ENCODE peak calls at places on chromosome 17, in four cellular contexts. U, A, K and Y are unnamed samples. For H3K4me1, the result is how much of the 10 kb centered on the place peaks cover.

GRCh38 chr17:2170023-2170422 is 115.1 kb downstream of the HIC1 start:
- DNase-seq in U (peak), A (no peak), K (no peak), Y (peak)

GRCh38 chr17:56891751-56892150 is 22.1 kb downstream of the TRIM25 start:
- DNase-seq in U (peak), A (no peak), K (peak), Y (peak)

GRCh38 chr17:980406-981291 is 1.1 kb upstream of the NXN start:
- DNase-seq in U (peak), A (no peak), K (peak), Y (peak)

GRCh38 chr17:32956240-32956970 is 28.5 kb downstream of the TMEM98 start:
- DNase-seq in U (no peak), A (no peak), K (no peak), Y (no peak)

GRCh38 chr17:60639019-60639330 is 38.7 kb upstream of the BCAS3 start:
- DNase-seq in U (no peak), A (no peak), K (no peak), Y (no peak)

GRCh38 chr17:83189673-83190385 is 110.4 kb downstream of the METRNL start:
- DNase-seq in U (no peak), A (no peak), K (peak), Y (no peak)

GRCh38 chr17:75638893-75639292 is 5.7 kb downstream of the SMIM5 start:
- DNase-seq in U (no peak), A (no peak), K (no peak), Y (no peak)

GRCh38 chr17:74852237-74853047 is 7.2 kb downstream of the GRIN2C start:
- DNase-seq in U (peak), A (peak), K (peak), Y (peak)

GRCh38 chr17:50691550-50692447 is 15.9 kb downstream of the ANKRD40 start:
- DNase-seq in U (no peak), A (no peak), K (peak), Y (no peak)

GRCh38 chr17:74779948-74780400 is 3.8 kb upstream of the NAT9 start:
- DNase-seq in U (peak), A (no peak), K (no peak), Y (no peak)

GRCh38 chr17:31309525-31309924 is 4.3 kb downstream of the EVI2B start:
- DNase-seq in U (peak), A (no peak), K (no peak), Y (peak)

GRCh38 chr17:61139219-61139618 is 260.4 kb upstream of the TBX2 start:
- DNase-seq in U (peak), A (no peak), K (peak), Y (no peak)

GRCh38 chr17:69179227-69179952 is 37.7 kb upstream of the ABCA6 start:
- DNase-seq in U (peak), A (no peak), K (peak), Y (no peak)

GRCh38 chr17:37608369-37609169 is 649 bp downstream of the SYNRG start:
- DNase-seq in U (peak), A (no peak), K (peak), Y (peak)

GRCh38 chr17:5523249-5523648 is 36.9 kb downstream of the MIS12 start:
- DNase-seq in U (no peak), A (no peak), K (no peak), Y (no peak)

DNA sequence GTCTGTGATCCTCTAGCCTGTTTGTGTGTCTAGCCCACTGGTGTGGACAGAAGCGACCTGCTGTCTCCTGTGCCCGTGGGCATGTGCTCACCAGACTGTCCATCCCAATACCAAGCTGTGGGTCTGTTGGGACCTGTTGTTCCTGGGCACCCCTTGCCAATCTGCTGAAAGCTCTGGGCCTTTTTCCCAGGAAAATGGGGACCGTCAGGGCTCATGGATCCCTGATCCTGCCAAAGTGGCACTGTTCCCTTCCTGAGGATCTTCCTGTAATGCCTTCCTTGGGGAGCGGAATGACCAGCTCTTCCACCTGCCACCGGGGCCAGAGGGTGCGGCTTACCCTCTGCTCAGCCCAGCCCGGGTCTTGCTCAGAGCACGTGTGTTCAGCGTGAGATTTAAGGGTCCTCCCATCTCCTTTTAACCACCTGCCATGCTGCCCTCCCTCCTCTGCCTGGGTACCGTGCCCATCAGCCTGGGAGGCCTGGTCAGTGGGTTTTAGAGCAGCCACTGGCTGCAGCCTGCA is 59.3 kb downstream of the BAIAP2 start:
- DNase-seq in U (no peak), A (no peak), K (no peak), Y (no peak)
- H3K9ac ChIP-seq in U (no peak), A (peak), K (peak), Y (no peak)

GRCh38 chr17:18320301-18320700 is 5.2 kb downstream of the SMCR8 start:
- DNase-seq in U (no peak), A (no peak), K (no peak), Y (no peak)
- H3K4me1 ChIP-seq in U (under half), A (under half), K (under half), Y (under half)

DNA sequence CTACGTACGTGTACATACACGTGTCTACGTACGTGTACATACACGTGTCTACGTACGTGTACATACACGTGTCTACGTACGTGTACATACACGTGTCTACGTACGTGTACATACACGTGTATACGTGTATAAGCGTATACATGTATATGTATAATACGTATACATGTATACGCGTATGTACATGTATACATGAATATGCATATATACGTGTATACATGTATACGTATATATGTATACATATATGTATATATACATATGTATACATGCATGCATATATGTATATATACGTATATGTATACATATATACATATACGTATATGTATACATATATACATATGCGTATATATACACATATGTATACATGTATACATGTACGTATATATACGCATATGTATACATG is 22.2 kb upstream of the PYY start:
- DNase-seq in U (no peak), A (no peak), K (no peak), Y (no peak)
- H3K4me2 ChIP-seq in U (no peak), A (no peak), K (no peak), Y (no peak)

GRCh38 chr17:17420035-17420434 is 56.8 kb upstream of the MED9 start:
- DNase-seq in U (peak), A (no peak), K (no peak), Y (no peak)
- H3K9ac ChIP-seq in U (no peak), A (no peak), K (peak), Y (no peak)

GRCh38 chr17:3723556-3724372 is at the start of gene HASPIN:
- DNase-seq in U (peak), A (no peak), K (peak), Y (peak)
- H3K4me1 ChIP-seq in U (under half), A (under half), K (under half), Y (under half)

GRCh38 chr17:7011415-7011814 is 1.0 kb upstream of the RNASEK start:
- DNase-seq in U (no peak), A (no peak), K (no peak), Y (no peak)

GRCh38 chr17:7007143-7007542 is 5.3 kb upstream of the RNASEK start:
- DNase-seq in U (no peak), A (no peak), K (no peak), Y (no peak)

GRCh38 chr17:7014261-7014994 is 2.0 kb downstream of the RNASEK start:
- DNase-seq in U (peak), A (peak), K (peak), Y (peak)

GRCh38 chr17:7011942-7012254 is 526 bp upstream of the RNASEK start:
- DNase-seq in U (no peak), A (no peak), K (peak), Y (no peak)

GRCh38 chr17:7010523-7010922 is 1.9 kb upstream of the RNASEK start:
- DNase-seq in U (no peak), A (no peak), K (no peak), Y (no peak)
- H3K4me2 ChIP-seq in U (no peak), A (peak), K (peak), Y (peak)

DNA sequence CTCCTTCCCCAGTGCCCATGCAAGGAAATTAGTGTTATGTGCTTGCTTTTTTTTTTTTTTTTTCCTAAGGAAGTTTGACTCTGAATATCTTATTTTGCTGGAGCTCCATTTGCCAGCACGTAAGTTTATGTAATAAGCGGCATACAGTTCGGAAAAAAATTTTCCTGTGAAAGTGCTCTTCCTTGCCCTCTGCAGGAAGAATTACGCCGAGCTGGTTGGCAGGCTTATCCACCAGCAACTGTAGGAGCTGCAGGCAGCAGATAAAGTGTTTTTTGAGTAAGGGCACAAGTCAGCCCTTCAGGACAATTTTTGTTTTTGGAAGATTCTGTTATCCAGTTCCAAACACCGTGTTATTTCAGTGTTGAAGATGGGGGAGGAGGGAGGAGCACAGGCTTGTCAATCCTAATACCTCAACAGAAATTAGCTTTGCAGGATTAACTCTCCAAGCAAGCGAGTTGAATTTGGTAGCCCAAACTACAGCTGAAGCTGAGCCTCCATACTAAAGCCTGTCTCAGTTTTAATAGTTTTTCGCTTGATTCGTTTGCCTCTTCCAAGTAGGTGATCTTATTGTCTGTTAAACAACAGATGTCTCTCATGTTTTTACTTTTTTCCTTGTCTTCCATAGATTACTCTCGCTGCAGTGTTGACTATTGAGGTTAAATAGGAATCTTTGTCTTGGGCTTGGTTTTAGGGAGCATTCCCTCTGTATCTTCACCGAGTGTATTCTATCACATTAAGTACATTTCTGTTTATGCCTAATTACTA is 1.1 kb downstream of the SPECC1 start:
- DNase-seq in U (peak), A (no peak), K (peak), Y (no peak)
- H3K9ac ChIP-seq in U (no peak), A (no peak), K (no peak), Y (no peak)